ENCODE peak calls at places on chromosomes 4 and X, in nine cellular contexts. N is sigmoid colon, O is AG09309, J is IMR-90, U is AG04449, A is mucosa of descending colon, E is aorta, M is GM12865, Q is skeletal muscle cell. Z is an unnamed sample.
A peak's percentile ranks its signal among the peaks of the same experiment; 100 is the strongest.

GRCh38 chrX:131724292-131724691 is 180.4 kb downstream of the OR13H1 start:
- DNase-seq in N (no peak), O (no peak), J (no peak), U (no peak), A (no peak), E (no peak), M (no peak), Q (no peak), Z (no peak)

GRCh38 chr4:1532549-1533395 is 126.5 kb upstream of the NKX1-1 start:
- DNase-seq in N (no peak), O (no peak), J (no peak), U (no peak), A (peak; percentile 47), E (peak; percentile 32), M (no peak), Q (no peak), Z (no peak)

GRCh38 chr4:95510877-95511276 is 37.9 kb downstream of the UNC5C start:
- DNase-seq in N (no peak), O (no peak), J (no peak), U (no peak), A (no peak), E (no peak), M (no peak), Q (no peak), Z (no peak)

GRCh38 chr4:100189820-100190642 is at the start of gene DDIT4L:
- DNase-seq in N (peak; percentile 73), O (no peak), J (peak; percentile 37), U (no peak), A (no peak), E (peak; percentile 59), M (no peak), Q (no peak), Z (peak; percentile 76)

GRCh38 chr4:53905281-53905934 is 159.0 kb downstream of the CHIC2 start:
- DNase-seq in N (no peak), O (no peak), J (peak; percentile 33), U (no peak), A (no peak), E (no peak), M (no peak), Q (no peak), Z (no peak)

GRCh38 chr4:36292551-36293188 is 11.3 kb downstream of the DTHD1 start:
- DNase-seq in N (no peak), O (no peak), J (no peak), U (no peak), A (no peak), E (no peak), M (no peak), Q (no peak), Z (no peak)

GRCh38 chrX:71103110-71103983 is 3.2 kb downstream of the CXorf65 start:
- DNase-seq in N (peak; percentile 59), O (no peak), J (no peak), U (no peak), A (peak; percentile 67), E (no peak), M (peak; percentile 46), Q (no peak), Z (no peak)

GRCh38 chr4:21102667-21103066 is 402.4 kb downstream of the PACRGL start:
- DNase-seq in N (no peak), O (no peak), J (no peak), U (no peak), A (no peak), E (no peak), M (no peak), Q (no peak), Z (no peak)

GRCh38 chr4:14315129-14315528 is 687.2 kb upstream of the CPEB2 start:
- DNase-seq in N (no peak), O (no peak), J (no peak), U (no peak), A (no peak), E (no peak), M (no peak), Q (no peak), Z (no peak)

GRCh38 chr4:38113136-38113535 is 152.9 kb downstream of the PTTG2 start:
- DNase-seq in N (no peak), O (no peak), J (no peak), U (no peak), A (no peak), E (no peak), M (no peak), Q (no peak), Z (no peak)

GRCh38 chrX:20265726-20266681 is 705 bp downstream of the RPS6KA3 start:
- DNase-seq in N (peak; percentile 67), O (no peak), J (peak; percentile 12), U (no peak), A (peak; percentile 59), E (peak; percentile 52), M (peak; percentile 38), Q (no peak), Z (peak; percentile 68)

GRCh38 chrX:109940411-109940810 is 62.5 kb upstream of the TMEM164 start:
- DNase-seq in N (no peak), O (no peak), J (no peak), U (no peak), A (no peak), E (no peak), M (no peak), Q (no peak), Z (no peak)

GRCh38 chrX:155216179-155216939 is at the start of gene VBP1:
- DNase-seq in N (peak; percentile 97), O (peak; percentile 86), J (peak; percentile 96), U (peak; percentile 84), A (peak; percentile 94), E (peak; percentile 94), M (peak; percentile 97), Q (peak; percentile 88), Z (peak; percentile 93)

GRCh38 chrX:21658152-21658737 is at the start of gene KLHL34:
- DNase-seq in N (no peak), O (no peak), J (no peak), U (no peak), A (peak; percentile 62), E (peak; percentile 45), M (no peak), Q (no peak), Z (no peak)

GRCh38 chr4:122764808-122765189 is 32.3 kb downstream of the BBS12 start:
- DNase-seq in N (no peak), O (peak; percentile 86), J (peak; percentile 92), U (peak; percentile 72), A (no peak), E (no peak), M (peak; percentile 52), Q (peak; percentile 80), Z (no peak)

GRCh38 chr4:182938213-182938645 is 21.0 kb upstream of the DCTD start:
- DNase-seq in N (peak; percentile 77), O (no peak), J (peak; percentile 56), U (no peak), A (peak; percentile 70), E (peak; percentile 75), M (peak; percentile 73), Q (no peak), Z (peak; percentile 89)

GRCh38 chr4:4762909-4763814 is 96.3 kb upstream of the MSX1 start:
- DNase-seq in N (no peak), O (peak; percentile 59), J (peak; percentile 59), U (no peak), A (no peak), E (no peak), M (peak; percentile 94), Q (peak; percentile 5), Z (peak; percentile 12)

GRCh38 chr4:10074767-10075105 is 41.9 kb downstream of the WDR1 start:
- DNase-seq in N (peak; percentile 45), O (no peak), J (peak; percentile 70), U (no peak), A (no peak), E (no peak), M (peak; percentile 9), Q (no peak), Z (no peak)

GRCh38 chrX:7515681-7516413 is 327.1 kb upstream of the VCX start:
- DNase-seq in N (no peak), O (no peak), J (no peak), U (no peak), A (no peak), E (no peak), M (no peak), Q (no peak), Z (no peak)

GRCh38 chr4:128757712-128758111 is 51.8 kb upstream of the JADE1 start:
- DNase-seq in N (peak; percentile 75), O (no peak), J (peak; percentile 23), U (no peak), A (no peak), E (peak; percentile 47), M (peak; percentile 28), Q (no peak), Z (no peak)

GRCh38 chr4:113311047-113311446 is 261.6 kb downstream of the ANK2 start:
- DNase-seq in N (no peak), O (no peak), J (no peak), U (no peak), A (no peak), E (no peak), M (no peak), Q (no peak), Z (no peak)
- H3K4me3 ChIP-seq in N (no peak overlapping the region), O (no peak overlapping the region), J (no peak overlapping the region), U (no peak overlapping the region), A (no peak overlapping the region), E (no peak overlapping the region), M (no peak overlapping the region), Q (no peak overlapping the region), Z (no peak overlapping the region)

DNA sequence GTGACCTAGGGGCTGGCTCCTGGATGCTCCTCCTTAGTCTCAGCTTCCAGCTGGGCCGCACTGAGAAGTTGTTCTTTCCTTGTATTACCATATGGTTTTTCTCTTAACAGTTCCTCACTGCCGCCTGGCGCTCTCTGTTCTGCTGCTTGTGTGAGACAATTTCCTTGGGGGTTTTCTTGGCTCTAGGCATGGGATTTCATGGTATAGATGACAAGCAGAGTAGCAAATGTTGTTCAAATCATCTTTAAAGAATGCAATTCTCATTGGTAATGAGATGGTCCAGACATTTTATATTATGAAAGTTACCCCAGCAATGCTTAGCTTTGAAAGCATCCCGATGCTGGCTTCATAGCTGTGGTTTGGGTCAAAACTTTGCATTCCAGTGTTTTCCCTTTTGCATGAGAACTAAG is 37.6 kb downstream of the SEPTIN11 start:
- DNase-seq in N (peak; percentile 80), O (peak; percentile 97), J (peak; percentile 99), U (peak; percentile 98), A (no peak), E (no peak), M (no peak), Q (peak; percentile 98), Z (no peak)
- H3K4me3 ChIP-seq in N (no peak overlapping the region), O (no peak overlapping the region), J (no peak overlapping the region), U (peak overlapping the region; percentile 15), A (no peak overlapping the region), E (no peak overlapping the region), M (no peak overlapping the region), Q (peak overlapping the region; percentile 35), Z (peak overlapping the region; percentile 9)

GRCh38 chrX:41010188-41010846 is 74.9 kb upstream of the USP9X start:
- DNase-seq in N (peak; percentile 89), O (peak; percentile 68), J (peak; percentile 88), U (peak; percentile 52), A (peak; percentile 75), E (peak; percentile 86), M (peak; percentile 23), Q (peak; percentile 88), Z (peak; percentile 79)
- H3K4me3 ChIP-seq in N (no peak overlapping the region), O (peak overlapping the region; percentile 32), J (peak overlapping the region; percentile 13), U (peak overlapping the region; percentile 27), A (no peak overlapping the region), E (peak overlapping the region; percentile 2), M (no peak overlapping the region), Q (peak overlapping the region; percentile 20), Z (peak overlapping the region; percentile 38)

DNA sequence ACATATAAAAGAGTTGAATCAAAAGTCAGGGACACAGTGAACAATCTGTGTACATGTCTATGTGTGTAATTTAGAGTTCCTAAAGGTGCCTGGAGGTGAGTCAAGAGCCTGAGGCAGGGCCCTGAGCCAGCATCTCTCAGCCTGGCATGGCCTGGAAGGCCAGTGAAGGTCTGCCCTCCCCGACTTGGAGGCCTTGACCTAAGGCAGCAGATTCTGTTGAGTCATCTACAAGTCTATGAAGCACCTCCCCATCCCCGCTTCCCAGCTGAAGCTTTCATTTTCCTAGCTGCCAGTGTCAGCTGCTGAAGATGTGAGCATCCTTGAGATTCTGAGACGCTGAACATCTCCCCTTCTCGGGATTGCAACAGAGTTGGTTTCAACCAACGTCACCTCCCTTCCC is 583.9 kb downstream of the BCOR start:
- DNase-seq in N (no peak), O (no peak), J (no peak), U (no peak), A (no peak), E (no peak), M (no peak), Q (no peak), Z (no peak)
- H3K4me3 ChIP-seq in N (no peak overlapping the region), O (no peak overlapping the region), J (no peak overlapping the region), U (no peak overlapping the region), A (no peak overlapping the region), E (no peak overlapping the region), M (no peak overlapping the region), Q (no peak overlapping the region), Z (no peak overlapping the region)

Z was measured in upper lobe of right lung.